ENCODE peak calls at places on chromosomes 1 and 21, in seven cellular contexts. K is IMR-90, Z is H9, B is mesenchymal stem cell, H is neuronal stem cell, V is mesendoderm, O is H1. X is an unnamed sample.

GRCh38 chr1:171754971-171755370 is 13.1 kb upstream of the VAMP4 start:
- DNase-seq in K (peak), Z (no peak), B (peak), H (no peak), V (no peak), O (no peak), X (no peak)

GRCh38 chr1:110221119-110221518 is 11.0 kb downstream of the KCNC4 start:
- DNase-seq in K (no peak), Z (no peak), B (no peak), H (no peak), V (no peak), O (no peak), X (no peak)

GRCh38 chr21:44701541-44701940 is 4.6 kb downstream of the KRTAP10-12 start:
- DNase-seq in K (no peak), Z (no peak), B (no peak), H (no peak), V (no peak), O (peak), X (no peak)

GRCh38 chr1:54866801-54867716 is 19.9 kb downstream of the DHCR24 start:
- DNase-seq in K (no peak), Z (peak), B (no peak), H (no peak), V (no peak), O (no peak), X (no peak)

GRCh38 chr1:11692899-11693590 is 1.5 kb downstream of the DRAXIN start:
- DNase-seq in K (peak), Z (no peak), B (peak), H (no peak), V (no peak), O (no peak), X (no peak)

GRCh38 chr1:15702722-15703550 is 18.8 kb downstream of the PLEKHM2 start:
- DNase-seq in K (peak), Z (peak), B (no peak), H (no peak), V (peak), O (peak), X (peak)

GRCh38 chr21:45615145-45615711 is 28.3 kb upstream of the PCBP3 start:
- DNase-seq in K (peak), Z (peak), B (no peak), H (no peak), V (no peak), O (no peak), X (no peak)

GRCh38 chr1:143689781-143690180 is 282.0 kb downstream of the FAM72C start:
- DNase-seq in K (no peak), Z (no peak), B (no peak), H (no peak), V (no peak), O (no peak), X (no peak)

GRCh38 chr1:41282679-41283317 is 40.7 kb upstream of the SCMH1 start:
- DNase-seq in K (peak), Z (peak), B (peak), H (peak), V (peak), O (peak), X (peak)

GRCh38 chr1:55716610-55717009 is 501.4 kb upstream of the USP24 start:
- DNase-seq in K (peak), Z (no peak), B (peak), H (no peak), V (no peak), O (no peak), X (no peak)

GRCh38 chr1:63214553-63214952 is 107.8 kb upstream of the FOXD3 start:
- DNase-seq in K (no peak), Z (no peak), B (no peak), H (no peak), V (no peak), O (no peak), X (no peak)

GRCh38 chr1:3907031-3907534 is 7.0 kb upstream of the C1orf174 start:
- DNase-seq in K (no peak), Z (no peak), B (no peak), H (no peak), V (peak), O (no peak), X (peak)

GRCh38 chr1:1959840-1960479 is 40.9 kb upstream of the TMEM52 start:
- DNase-seq in K (peak), Z (peak), B (peak), H (peak), V (peak), O (peak), X (peak)

GRCh38 chr1:172897738-172898137 is 153.0 kb downstream of the TNFSF18 start:
- DNase-seq in K (peak), Z (no peak), B (no peak), H (no peak), V (no peak), O (no peak), X (peak)

GRCh38 chr1:1082239-1083180 is 8.4 kb upstream of the RNF223 start:
- DNase-seq in K (no peak), Z (no peak), B (no peak), H (no peak), V (no peak), O (no peak), X (no peak)

GRCh38 chr1:202858789-202859414 is 30.0 kb downstream of the RABIF start:
- DNase-seq in K (no peak), Z (no peak), B (no peak), H (no peak), V (no peak), O (no peak), X (no peak)

DNA sequence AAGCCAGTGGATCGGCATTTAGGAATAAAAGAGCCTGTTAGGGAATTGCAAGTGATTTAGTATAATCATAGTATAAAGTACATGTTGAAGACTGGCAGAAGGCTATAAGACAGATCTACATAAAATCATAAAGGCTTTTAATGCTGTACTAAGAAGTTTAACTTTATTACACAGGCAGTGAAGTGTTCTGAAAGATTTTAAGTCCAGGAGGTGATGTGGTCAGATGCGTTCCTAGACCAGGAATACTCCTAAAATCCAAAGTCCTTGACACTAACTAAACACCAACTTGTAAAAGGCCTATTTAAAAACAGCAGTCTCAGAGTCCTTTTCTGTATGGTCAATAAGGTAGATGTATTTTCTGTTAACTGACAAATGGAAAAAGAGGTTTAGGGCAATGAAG is 57.0 kb downstream of the KIFAP3 start:
- DNase-seq in K (no peak), Z (no peak), B (no peak), H (no peak), V (no peak), O (no peak), X (no peak)
- H3K4ac ChIP-seq in K (no peak), Z (no peak), B (no peak), H (no peak), V (no peak), O (no peak), X (no peak)

GRCh38 chr1:27122652-27123051 is 32.3 kb downstream of the SLC9A1 start:
- DNase-seq in K (peak), Z (no peak), B (peak), H (no peak), V (peak), O (no peak), X (no peak)
- H3K4ac ChIP-seq in K (peak), Z (no peak), B (no peak), H (no peak), V (no peak), O (no peak), X (peak)

GRCh38 chr1:48105167-48105566 is 108.0 kb upstream of the TRABD2B start:
- DNase-seq in K (no peak), Z (no peak), B (no peak), H (no peak), V (peak), O (no peak), X (no peak)
- H3K4ac ChIP-seq in K (no peak), Z (no peak), B (no peak), H (no peak), V (no peak), O (no peak), X (no peak)

GRCh38 chr1:116793357-116793935 is 39.2 kb downstream of the CD2 start:
- DNase-seq in K (no peak), Z (no peak), B (no peak), H (no peak), V (no peak), O (no peak), X (no peak)

GRCh38 chr1:116791727-116792126 is 37.5 kb downstream of the CD2 start:
- DNase-seq in K (no peak), Z (no peak), B (no peak), H (no peak), V (no peak), O (no peak), X (no peak)

GRCh38 chr1:116794804-116795481 is 40.7 kb downstream of the CD2 start:
- DNase-seq in K (no peak), Z (no peak), B (no peak), H (no peak), V (no peak), O (no peak), X (no peak)

DNA sequence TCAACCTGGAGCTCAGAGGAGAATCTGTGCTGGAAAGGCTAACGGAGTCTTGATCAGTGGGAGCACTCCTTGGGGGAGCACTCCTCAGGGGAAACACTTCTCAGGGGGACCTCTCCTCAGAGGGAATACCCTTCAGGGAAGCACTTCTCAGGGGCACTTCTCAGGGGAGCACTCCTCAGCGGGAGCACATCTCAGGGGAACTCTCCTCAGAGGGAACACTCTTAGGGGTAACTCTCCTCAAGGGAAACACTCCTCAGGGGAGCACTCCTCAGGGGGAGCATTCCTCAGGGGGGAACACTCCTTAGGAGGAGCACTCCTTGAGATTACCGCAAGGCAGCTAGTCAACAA is 41.2 kb downstream of the CD2 start:
- DNase-seq in K (no peak), Z (no peak), B (no peak), H (no peak), V (no peak), O (no peak), X (no peak)
- H3K4ac ChIP-seq in K (no peak), Z (no peak), B (no peak), H (no peak), V (no peak), O (no peak), X (no peak)

GRCh38 chr1:81443288-81443687 is 357.4 kb upstream of the ADGRL2 start:
- DNase-seq in K (no peak), Z (no peak), B (no peak), H (no peak), V (no peak), O (no peak), X (no peak)
- H3K4ac ChIP-seq in K (no peak), Z (no peak), B (no peak), H (no peak), V (no peak), O (no peak), X (no peak)

DNA sequence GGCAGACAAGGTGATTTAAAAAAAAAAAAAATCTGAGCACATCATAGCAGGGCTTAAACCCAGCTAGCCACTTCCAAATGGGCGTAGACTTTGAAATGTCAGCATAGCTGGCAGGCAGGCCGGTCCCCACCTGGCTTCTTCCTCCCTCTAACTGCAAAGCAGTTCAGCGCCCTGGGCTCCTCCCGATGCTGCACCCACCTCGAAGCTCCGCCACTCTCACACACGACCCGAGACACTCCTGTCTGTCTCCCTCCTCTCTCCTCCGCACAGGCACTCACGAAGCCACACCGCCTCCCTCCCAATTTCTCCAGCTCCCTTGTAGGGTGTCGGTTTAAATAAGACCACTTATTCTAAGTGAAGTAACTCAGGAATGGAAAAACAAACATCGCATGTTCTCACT is 301.3 kb downstream of the NPHP4 start:
- DNase-seq in K (no peak), Z (no peak), B (no peak), H (no peak), V (no peak), O (no peak), X (no peak)
- H3K4ac ChIP-seq in K (no peak), Z (no peak), B (no peak), H (no peak), V (no peak), O (no peak), X (no peak)

GRCh38 chr1:13623021-13623637 is 39.5 kb downstream of the PDPN start:
- DNase-seq in K (no peak), Z (no peak), B (peak), H (no peak), V (no peak), O (no peak), X (no peak)
- H3K4ac ChIP-seq in K (no peak), Z (no peak), B (no peak), H (no peak), V (no peak), O (no peak), X (no peak)

DNA sequence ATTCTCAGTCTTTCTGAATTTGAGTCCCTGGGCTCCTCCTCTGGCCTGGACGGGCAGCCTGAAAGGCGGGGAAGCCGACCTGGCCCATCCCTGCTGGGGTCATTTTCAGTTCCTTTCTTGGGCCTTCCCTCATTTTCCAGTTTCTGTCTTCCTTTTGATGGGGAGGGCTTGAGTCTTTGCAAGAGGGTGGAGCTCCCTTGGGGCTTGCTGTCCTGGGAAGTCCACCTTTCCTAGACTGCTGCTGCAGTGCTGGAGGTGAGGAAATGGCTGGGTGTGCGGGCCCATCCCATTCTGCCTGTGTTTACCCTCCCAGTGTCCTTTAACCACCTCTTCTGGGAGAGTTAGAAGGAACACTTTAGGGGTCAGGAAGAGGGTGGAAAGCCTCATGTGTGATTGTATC is 40.4 kb upstream of the SYNC start:
- DNase-seq in K (no peak), Z (no peak), B (no peak), H (no peak), V (peak), O (no peak), X (peak)
- H3K4ac ChIP-seq in K (no peak), Z (no peak), B (no peak), H (no peak), V (peak), O (no peak), X (no peak)

GRCh38 chr1:207365063-207365462 is 43.6 kb downstream of the CD55 start:
- DNase-seq in K (no peak), Z (no peak), B (no peak), H (no peak), V (no peak), O (no peak), X (peak)

GRCh38 chr1:207361910-207362309 is 40.4 kb downstream of the CD55 start:
- DNase-seq in K (peak), Z (no peak), B (no peak), H (no peak), V (no peak), O (no peak), X (no peak)

GRCh38 chr1:207364622-207365021 is 43.1 kb downstream of the CD55 start:
- DNase-seq in K (no peak), Z (no peak), B (no peak), H (no peak), V (no peak), O (no peak), X (no peak)

GRCh38 chr1:207362962-207363858 is 41.7 kb downstream of the CD55 start:
- DNase-seq in K (peak), Z (no peak), B (peak), H (no peak), V (no peak), O (no peak), X (no peak)

GRCh38 chr1:207366022-207366421 is 44.5 kb downstream of the CD55 start:
- DNase-seq in K (peak), Z (no peak), B (no peak), H (no peak), V (no peak), O (no peak), X (no peak)
- H3K4ac ChIP-seq in K (no peak), Z (no peak), B (no peak), H (no peak), V (no peak), O (no peak), X (no peak)

X was measured in trophoblast cell.